ENCODE peak calls at places on chromosomes 11 and 22, in seven cellular contexts. M is HCT116, L is uterus, I is heart right ventricle, Z is GM23248, X is SK-N-MC, P is neural progenitor cell. J is an unnamed sample.

GRCh38 chr11:84333196-84333595 is 1047.0 kb upstream of the CCDC90B start:
- DNase-seq in P (no peak), L (no peak), M (no peak), Z (peak), X (no peak), I (no peak), J (no peak)

GRCh38 chr11:66593650-66594049 is 665 bp downstream of the CCS start:
- DNase-seq in I (no peak), P (no peak), L (no peak), M (no peak), X (no peak), Z (peak), J (no peak)

GRCh38 chr11:2270322-2271076 is at the start of gene ASCL2:
- DNase-seq in L (no peak), P (peak), X (no peak), I (no peak), M (no peak), Z (no peak), J (no peak)

GRCh38 chr11:79069504-79069903 is 371.3 kb downstream of the TENM4 start:
- DNase-seq in Z (no peak), L (no peak), P (no peak), M (no peak), X (no peak), I (no peak), J (no peak)

GRCh38 chr11:32960553-32961164 is 55.0 kb upstream of the DEPDC7 start:
- DNase-seq in P (peak), I (no peak), Z (peak), X (peak), L (no peak), M (peak), J (no peak)

GRCh38 chr22:33706100-33706499 is 214.2 kb downstream of the LARGE1 start:
- DNase-seq in I (no peak), L (no peak), M (no peak), X (no peak), Z (no peak), P (peak), J (no peak)

GRCh38 chr22:27859336-27859735 is 57.8 kb upstream of the MN1 start:
- DNase-seq in Z (no peak), L (no peak), X (no peak), P (no peak), I (no peak), M (no peak), J (no peak)

GRCh38 chr22:17707526-17707925 is 66.7 kb downstream of the BID start:
- DNase-seq in X (no peak), P (no peak), L (no peak), I (no peak), M (no peak), Z (peak), J (no peak)

GRCh38 chr11:48127521-48128183 is 89.0 kb upstream of the OR4B1 start:
- DNase-seq in I (no peak), Z (no peak), X (no peak), L (no peak), M (no peak), P (no peak), J (no peak)

GRCh38 chr11:19398772-19399542 is 158.2 kb upstream of the E2F8 start:
- DNase-seq in L (peak), I (no peak), Z (peak), P (no peak), M (no peak), X (no peak), J (no peak)

GRCh38 chr22:26656896-26657851 is at the start of gene MIAT:
- DNase-seq in M (no peak), P (peak), Z (peak), I (no peak), L (no peak), X (no peak), J (peak)

GRCh38 chr22:35154937-35155387 is 89.0 kb downstream of the ISX start:
- DNase-seq in X (no peak), M (peak), Z (peak), I (peak), P (peak), L (peak), J (no peak)

GRCh38 chr11:133078012-133078411 is 454.3 kb downstream of the OPCML start:
- DNase-seq in L (no peak), M (no peak), P (no peak), I (no peak), X (no peak), Z (no peak), J (no peak)

GRCh38 chr11:92227233-92227593 is 2.6 kb downstream of the FAT3 start:
- DNase-seq in Z (no peak), M (no peak), X (no peak), L (no peak), I (no peak), P (peak), J (no peak)

GRCh38 chr11:72685560-72686480 is 11.6 kb upstream of the PDE2A start:
- DNase-seq in P (no peak), X (no peak), M (no peak), L (peak), Z (peak), I (no peak), J (no peak)

GRCh38 chr11:69380451-69380901 is 86.5 kb downstream of the MYEOV start:
- DNase-seq in M (no peak), I (no peak), P (no peak), Z (no peak), L (peak), X (no peak), J (no peak)

GRCh38 chr11:73431431-73431830 is 55.2 kb downstream of the RELT start:
- DNase-seq in L (no peak), I (no peak), X (no peak), P (no peak), Z (peak), M (no peak), J (no peak)

GRCh38 chr11:68661014-68661413 is 23.3 kb upstream of the GAL start:
- DNase-seq in M (no peak), P (no peak), Z (no peak), I (no peak), L (no peak), X (no peak), J (no peak)

GRCh38 chr11:124890701-124891389 is 6.8 kb downstream of the ROBO4 start:
- DNase-seq in X (no peak), M (no peak), Z (no peak), L (no peak), I (no peak), P (no peak), J (no peak)

GRCh38 chr11:73034330-73034729 is 107.8 kb downstream of the FCHSD2 start:
- DNase-seq in X (no peak), I (no peak), L (no peak), P (no peak), M (no peak), Z (no peak), J (no peak)

GRCh38 chr11:57458410-57459111 is 1.8 kb upstream of the RTN4RL2 start:
- DNase-seq in I (peak), Z (peak), M (no peak), X (no peak), L (peak), P (peak), J (peak)

GRCh38 chr22:27983361-27983791 is 64.3 kb upstream of the PITPNB start:
- DNase-seq in P (no peak), X (no peak), Z (no peak), L (no peak), M (no peak), I (no peak), J (no peak)

GRCh38 chr11:118338637-118339061 is 3.9 kb downstream of the CD3D start:
- DNase-seq in Z (peak), M (no peak), P (no peak), L (no peak), I (no peak), X (no peak), J (peak)

GRCh38 chr11:65120831-65121230 is 1.1 kb downstream of the FAU start:
- DNase-seq in L (no peak), X (no peak), Z (no peak), I (no peak), P (no peak), M (no peak), J (no peak)
- H3K4me3 ChIP-seq in L (no peak), X (peak), Z (peak), I (peak), P (peak), M (peak), J (peak)

GRCh38 chr11:122180435-122180834 is 64.4 kb upstream of the BLID start:
- DNase-seq in X (no peak), M (peak), I (no peak), Z (peak), P (no peak), L (peak), J (no peak)
- H3K4me3 ChIP-seq in X (no peak), M (peak), I (no peak), Z (peak), P (no peak), L (no peak), J (no peak)

DNA sequence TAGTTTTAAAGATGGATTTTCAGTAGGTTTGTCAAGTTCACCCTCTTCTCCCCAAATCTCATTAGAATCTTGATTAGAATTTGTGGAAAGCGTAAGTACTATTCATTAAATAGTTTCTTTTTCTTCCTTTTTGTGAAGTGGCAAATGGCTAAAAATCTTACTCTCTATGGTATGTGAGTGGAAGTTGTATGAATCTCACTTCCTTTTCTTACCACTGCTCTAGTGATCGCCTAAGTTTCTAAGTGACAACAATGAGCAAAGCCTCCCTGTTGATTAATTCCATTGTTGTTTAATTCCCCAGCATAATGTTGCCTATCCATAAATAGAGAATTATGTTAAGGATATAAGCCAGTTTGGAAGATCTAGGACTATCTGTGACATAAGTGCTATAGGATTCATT is 82.7 kb downstream of the PGR start:
- DNase-seq in M (no peak), I (no peak), L (no peak), Z (no peak), X (no peak), P (no peak), J (no peak)
- H3K4me3 ChIP-seq in M (no peak), I (no peak), L (no peak), Z (no peak), X (no peak), P (no peak), J (no peak)

GRCh38 chr22:36399473-36399780 is 11.7 kb upstream of the MYH9 start:
- DNase-seq in I (no peak), Z (no peak), L (no peak), X (no peak), M (no peak), P (no peak), J (no peak)
- H3K4me3 ChIP-seq in I (no peak), Z (no peak), L (no peak), X (no peak), M (peak), P (no peak), J (no peak)

GRCh38 chr22:29718949-29719893 is 582 bp upstream of the CABP7 start:
- DNase-seq in X (no peak), I (no peak), Z (no peak), L (no peak), M (no peak), P (no peak), J (no peak)
- H3K4me3 ChIP-seq in X (no peak), I (no peak), Z (no peak), L (no peak), M (no peak), P (no peak), J (no peak)

GRCh38 chr11:115910379-115910778 is 406.2 kb upstream of the CADM1 start:
- DNase-seq in L (no peak), X (no peak), Z (no peak), M (no peak), P (no peak), I (no peak), J (no peak)
- H3K4me3 ChIP-seq in L (no peak), X (no peak), Z (no peak), M (no peak), P (no peak), I (no peak), J (no peak)

GRCh38 chr22:23803001-23803819 is 16.4 kb downstream of the SMARCB1 start:
- DNase-seq in Z (no peak), L (no peak), X (no peak), M (no peak), P (no peak), I (no peak), J (no peak)

GRCh38 chr22:23800297-23801237 is 13.8 kb downstream of the SMARCB1 start:
- DNase-seq in Z (no peak), P (no peak), X (no peak), M (no peak), L (no peak), I (no peak), J (no peak)

GRCh38 chr22:23804781-23805291 is 18.1 kb downstream of the SMARCB1 start:
- DNase-seq in X (no peak), I (no peak), M (no peak), Z (no peak), P (no peak), L (no peak), J (no peak)

GRCh38 chr22:23801238-23801821 is 14.6 kb downstream of the SMARCB1 start:
- DNase-seq in X (no peak), P (no peak), M (no peak), Z (no peak), I (no peak), L (no peak), J (no peak)

GRCh38 chr22:23801886-23802377 is 15.2 kb downstream of the SMARCB1 start:
- DNase-seq in M (no peak), Z (no peak), L (no peak), X (no peak), P (no peak), I (no peak), J (no peak)
- H3K4me3 ChIP-seq in M (no peak), Z (no peak), L (no peak), X (no peak), P (no peak), I (no peak), J (no peak)

DNA sequence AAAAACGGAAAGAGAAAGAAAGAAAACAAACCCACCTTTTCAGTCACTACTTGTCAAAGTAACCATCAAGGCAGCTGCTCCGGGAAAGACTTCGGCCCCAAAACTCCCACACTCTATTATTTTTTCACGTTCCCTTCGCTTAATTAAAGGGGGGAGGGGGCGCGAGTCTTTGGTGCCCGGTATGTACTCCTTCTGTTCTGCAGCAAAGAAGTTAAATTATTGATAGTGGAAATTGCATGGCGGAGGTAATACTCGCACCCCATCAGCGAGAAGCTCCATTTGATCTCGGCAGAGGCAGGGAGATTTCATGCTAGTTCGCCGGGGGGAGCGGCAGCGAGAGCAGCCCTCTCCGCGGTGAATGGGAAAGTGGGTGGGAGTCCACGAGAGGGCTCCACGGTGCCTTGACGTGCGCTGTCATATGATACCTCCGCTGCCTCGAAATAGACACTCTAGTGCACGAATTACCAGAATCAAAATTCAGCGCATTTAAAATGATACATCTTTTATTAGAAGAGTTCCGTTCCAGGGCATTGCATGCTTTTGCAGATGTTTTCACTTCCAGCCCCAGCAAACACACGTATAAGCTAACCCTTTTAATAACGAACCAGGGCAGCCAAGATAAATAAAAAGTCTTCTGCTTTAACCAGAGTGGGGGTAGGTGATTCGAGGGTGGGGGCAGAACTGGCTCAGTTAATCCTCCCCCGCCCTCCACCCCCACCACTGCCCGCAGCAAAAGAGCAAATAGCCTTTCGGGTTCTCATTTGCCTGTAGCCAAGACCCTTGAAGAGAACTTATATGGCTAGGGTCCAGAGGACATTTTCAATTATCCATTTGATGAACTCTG is 1.2 kb upstream of the BDNF start:
- DNase-seq in L (no peak), M (no peak), P (peak), I (peak), X (no peak), Z (peak), J (no peak)
- H3K4me3 ChIP-seq in L (no peak), M (peak), P (peak), I (peak), X (peak), Z (peak), J (peak)

DNA sequence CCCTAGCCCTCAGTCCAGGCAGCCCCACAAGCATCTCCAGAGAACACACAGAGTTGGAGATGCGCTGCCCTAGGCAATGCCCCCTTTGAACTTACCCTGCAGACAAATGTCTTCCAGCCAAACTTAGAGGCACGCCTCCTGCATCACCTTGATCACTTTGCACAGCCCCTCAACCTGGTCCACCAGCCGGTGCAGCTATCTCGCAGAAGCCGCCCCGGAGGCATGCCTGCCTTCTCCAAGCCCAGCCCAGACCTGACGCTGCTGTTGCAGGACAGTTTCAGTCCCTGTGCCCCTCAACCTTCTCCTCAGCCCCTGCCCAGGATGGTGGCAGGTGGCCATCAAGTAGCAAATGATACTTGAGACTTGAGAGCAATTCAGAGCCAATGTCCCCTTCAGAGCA is 16.7 kb upstream of the POU2AF1 start:
- DNase-seq in X (no peak), Z (no peak), L (no peak), P (no peak), I (no peak), M (no peak), J (no peak)
- H3K4me3 ChIP-seq in X (no peak), Z (no peak), L (no peak), P (no peak), I (no peak), M (no peak), J (no peak)

GRCh38 chr11:12169822-12170221 is 59.4 kb downstream of the MICAL2 start:
- DNase-seq in I (no peak), X (no peak), Z (no peak), M (no peak), P (no peak), L (no peak), J (no peak)

GRCh38 chr11:12168114-12168513 is 57.7 kb downstream of the MICAL2 start:
- DNase-seq in M (no peak), I (no peak), X (no peak), L (no peak), P (no peak), Z (no peak), J (no peak)

GRCh38 chr11:12165237-12165875 is 55.0 kb downstream of the MICAL2 start:
- DNase-seq in Z (no peak), I (no peak), M (no peak), P (no peak), X (no peak), L (no peak), J (no peak)

GRCh38 chr11:12166299-12167092 is 56.1 kb downstream of the MICAL2 start:
- DNase-seq in I (no peak), L (no peak), P (no peak), M (no peak), Z (no peak), X (no peak), J (no peak)

GRCh38 chr11:12167098-12167999 is 57.0 kb downstream of the MICAL2 start:
- DNase-seq in L (no peak), I (no peak), M (peak), X (no peak), Z (peak), P (no peak), J (no peak)
- H3K4me3 ChIP-seq in L (no peak), I (no peak), M (peak), X (no peak), Z (no peak), P (no peak), J (no peak)